ENCODE peak calls at places on chromosomes 3 and 15, in six cellular contexts. One of them, this sample, is unnamed.

GRCh38 chr3:39587113-39587512 is 119.6 kb downstream of the MOBP start:
- DNase-seq in stimulated activated CD4-positive, alpha-beta T cell treated with anti-CD3 and anti-CD28 coated beads, Interleukin-12 subunit alpha, Interleukin-12 subunit beta, amount 100 ng/mL, for 4 hours: no peak
- DNase-seq in HT1080: no peak
- DNase-seq in T-helper 17 cell: no peak
- DNase-seq in fibroblast of pulmonary artery: no peak
- DNase-seq in amygdala: no peak
- DNase-seq in this sample: no peak

GRCh38 chr3:72496055-72496690 is 352.1 kb downstream of the SHQ1 start:
- DNase-seq in stimulated activated CD4-positive, alpha-beta T cell treated with anti-CD3 and anti-CD28 coated beads, Interleukin-12 subunit alpha, Interleukin-12 subunit beta, amount 100 ng/mL, for 4 hours: no peak
- DNase-seq in HT1080: no peak
- DNase-seq in T-helper 17 cell: no peak
- DNase-seq in fibroblast of pulmonary artery: no peak
- DNase-seq in amygdala: no peak
- DNase-seq in this sample: no peak

GRCh38 chr3:105967117-105967516 is 98.3 kb upstream of the CBLB start:
- DNase-seq in stimulated activated CD4-positive, alpha-beta T cell treated with anti-CD3 and anti-CD28 coated beads, Interleukin-12 subunit alpha, Interleukin-12 subunit beta, amount 100 ng/mL, for 4 hours: no peak
- DNase-seq in HT1080: peak; percentile 11
- DNase-seq in T-helper 17 cell: no peak
- DNase-seq in fibroblast of pulmonary artery: peak; percentile 67
- DNase-seq in amygdala: no peak
- DNase-seq in this sample: no peak

GRCh38 chr3:184737641-184738518 is 26.0 kb upstream of the MAGEF1 start:
- DNase-seq in stimulated activated CD4-positive, alpha-beta T cell treated with anti-CD3 and anti-CD28 coated beads, Interleukin-12 subunit alpha, Interleukin-12 subunit beta, amount 100 ng/mL, for 4 hours: no peak
- DNase-seq in HT1080: peak; percentile 94
- DNase-seq in T-helper 17 cell: no peak
- DNase-seq in fibroblast of pulmonary artery: peak; percentile 76
- DNase-seq in amygdala: no peak
- DNase-seq in this sample: no peak

GRCh38 chr15:78479650-78480049 is 27.7 kb upstream of the HYKK start:
- DNase-seq in stimulated activated CD4-positive, alpha-beta T cell treated with anti-CD3 and anti-CD28 coated beads, Interleukin-12 subunit alpha, Interleukin-12 subunit beta, amount 100 ng/mL, for 4 hours: no peak
- DNase-seq in HT1080: no peak
- DNase-seq in T-helper 17 cell: no peak
- DNase-seq in fibroblast of pulmonary artery: no peak
- DNase-seq in amygdala: no peak
- DNase-seq in this sample: no peak

GRCh38 chr15:69760890-69761568 is 308.4 kb downstream of the RPLP1 start:
- DNase-seq in stimulated activated CD4-positive, alpha-beta T cell treated with anti-CD3 and anti-CD28 coated beads, Interleukin-12 subunit alpha, Interleukin-12 subunit beta, amount 100 ng/mL, for 4 hours: peak; percentile 62
- DNase-seq in HT1080: peak; percentile 98
- DNase-seq in T-helper 17 cell: peak; percentile 68
- DNase-seq in fibroblast of pulmonary artery: peak; percentile 99
- DNase-seq in amygdala: no peak
- DNase-seq in this sample: no peak

GRCh38 chr3:97821810-97822775 is at the start of gene CRYBG3:
- DNase-seq in stimulated activated CD4-positive, alpha-beta T cell treated with anti-CD3 and anti-CD28 coated beads, Interleukin-12 subunit alpha, Interleukin-12 subunit beta, amount 100 ng/mL, for 4 hours: peak; percentile 79
- DNase-seq in HT1080: peak; percentile 80
- DNase-seq in T-helper 17 cell: peak; percentile 77
- DNase-seq in fibroblast of pulmonary artery: peak; percentile 81
- DNase-seq in amygdala: peak; percentile 69
- DNase-seq in this sample: peak; percentile 61

GRCh38 chr3:32525720-32526119 is 23.1 kb upstream of the CMTM6 start:
- DNase-seq in stimulated activated CD4-positive, alpha-beta T cell treated with anti-CD3 and anti-CD28 coated beads, Interleukin-12 subunit alpha, Interleukin-12 subunit beta, amount 100 ng/mL, for 4 hours: no peak
- DNase-seq in HT1080: no peak
- DNase-seq in T-helper 17 cell: no peak
- DNase-seq in fibroblast of pulmonary artery: no peak
- DNase-seq in amygdala: no peak
- DNase-seq in this sample: no peak

GRCh38 chr3:17190353-17191078 is 305.8 kb downstream of the PLCL2 start:
- DNase-seq in stimulated activated CD4-positive, alpha-beta T cell treated with anti-CD3 and anti-CD28 coated beads, Interleukin-12 subunit alpha, Interleukin-12 subunit beta, amount 100 ng/mL, for 4 hours: no peak
- DNase-seq in HT1080: no peak
- DNase-seq in T-helper 17 cell: no peak
- DNase-seq in fibroblast of pulmonary artery: no peak
- DNase-seq in amygdala: peak; percentile 6
- DNase-seq in this sample: no peak

GRCh38 chr3:10561942-10562565 is 56.7 kb upstream of the ATP2B2 start:
- DNase-seq in stimulated activated CD4-positive, alpha-beta T cell treated with anti-CD3 and anti-CD28 coated beads, Interleukin-12 subunit alpha, Interleukin-12 subunit beta, amount 100 ng/mL, for 4 hours: no peak
- DNase-seq in HT1080: no peak
- DNase-seq in T-helper 17 cell: no peak
- DNase-seq in fibroblast of pulmonary artery: no peak
- DNase-seq in amygdala: no peak
- DNase-seq in this sample: no peak

GRCh38 chr15:62453356-62453755 is 288.3 kb upstream of the C2CD4B start:
- DNase-seq in stimulated activated CD4-positive, alpha-beta T cell treated with anti-CD3 and anti-CD28 coated beads, Interleukin-12 subunit alpha, Interleukin-12 subunit beta, amount 100 ng/mL, for 4 hours: no peak
- DNase-seq in HT1080: peak; percentile 42
- DNase-seq in T-helper 17 cell: no peak
- DNase-seq in fibroblast of pulmonary artery: no peak
- DNase-seq in amygdala: no peak
- DNase-seq in this sample: no peak

GRCh38 chr3:180239939-180240338 is 203.2 kb upstream of the PEX5L start:
- DNase-seq in stimulated activated CD4-positive, alpha-beta T cell treated with anti-CD3 and anti-CD28 coated beads, Interleukin-12 subunit alpha, Interleukin-12 subunit beta, amount 100 ng/mL, for 4 hours: no peak
- DNase-seq in HT1080: no peak
- DNase-seq in T-helper 17 cell: no peak
- DNase-seq in fibroblast of pulmonary artery: no peak
- DNase-seq in amygdala: no peak
- DNase-seq in this sample: no peak

GRCh38 chr3:63582943-63583500 is 69.5 kb upstream of the SNTN start:
- DNase-seq in stimulated activated CD4-positive, alpha-beta T cell treated with anti-CD3 and anti-CD28 coated beads, Interleukin-12 subunit alpha, Interleukin-12 subunit beta, amount 100 ng/mL, for 4 hours: no peak
- DNase-seq in HT1080: peak; percentile 8
- DNase-seq in T-helper 17 cell: no peak
- DNase-seq in fibroblast of pulmonary artery: no peak
- DNase-seq in amygdala: no peak
- DNase-seq in this sample: no peak

GRCh38 chr3:87426916-87427315 is 150.5 kb upstream of the POU1F1 start:
- DNase-seq in stimulated activated CD4-positive, alpha-beta T cell treated with anti-CD3 and anti-CD28 coated beads, Interleukin-12 subunit alpha, Interleukin-12 subunit beta, amount 100 ng/mL, for 4 hours: no peak
- DNase-seq in HT1080: peak; percentile 57
- DNase-seq in T-helper 17 cell: no peak
- DNase-seq in fibroblast of pulmonary artery: no peak
- DNase-seq in amygdala: no peak
- DNase-seq in this sample: no peak

GRCh38 chr3:24302382-24302781 is 192.3 kb downstream of the THRB start:
- DNase-seq in stimulated activated CD4-positive, alpha-beta T cell treated with anti-CD3 and anti-CD28 coated beads, Interleukin-12 subunit alpha, Interleukin-12 subunit beta, amount 100 ng/mL, for 4 hours: no peak
- DNase-seq in HT1080: no peak
- DNase-seq in T-helper 17 cell: no peak
- DNase-seq in fibroblast of pulmonary artery: no peak
- DNase-seq in amygdala: no peak
- DNase-seq in this sample: no peak

GRCh38 chr3:38662544-38662943 is 13.1 kb upstream of the SCN5A start:
- DNase-seq in stimulated activated CD4-positive, alpha-beta T cell treated with anti-CD3 and anti-CD28 coated beads, Interleukin-12 subunit alpha, Interleukin-12 subunit beta, amount 100 ng/mL, for 4 hours: no peak
- DNase-seq in HT1080: peak; percentile 68
- DNase-seq in T-helper 17 cell: no peak
- DNase-seq in fibroblast of pulmonary artery: peak; percentile 57
- DNase-seq in amygdala: no peak
- DNase-seq in this sample: no peak

GRCh38 chr3:101266566-101266965 is 53.8 kb downstream of the IMPG2 start:
- DNase-seq in stimulated activated CD4-positive, alpha-beta T cell treated with anti-CD3 and anti-CD28 coated beads, Interleukin-12 subunit alpha, Interleukin-12 subunit beta, amount 100 ng/mL, for 4 hours: no peak
- DNase-seq in HT1080: no peak
- DNase-seq in T-helper 17 cell: no peak
- DNase-seq in fibroblast of pulmonary artery: no peak
- DNase-seq in amygdala: no peak
- DNase-seq in this sample: no peak

This sample was measured in K562.